ENCODE peak calls at places on chromosomes 11 and 22, in six cellular contexts. X is stomach, T is sigmoid colon, C is upper lobe of left lung, O is K562, M is ovary. H is an unnamed sample. For H3K36me3, the result is how much of the 10 kb centered on the place peaks cover.

GRCh38 chr11:58958500-58958899 is 19.2 kb downstream of the GLYATL1 start:
- DNase-seq in X (peak), T (no peak), C (peak), O (peak), M (no peak), H (peak)

GRCh38 chr11:34136420-34136819 is 31.0 kb downstream of the NAT10 start:
- DNase-seq in X (no peak), T (no peak), C (no peak), O (no peak), M (no peak), H (no peak)

GRCh38 chr22:38455530-38456271 is 702 bp upstream of the KCNJ4 start:
- DNase-seq in X (no peak), T (no peak), C (no peak), O (peak), M (no peak), H (no peak)

GRCh38 chr22:27212617-27213177 is 555.3 kb downstream of the MIAT start:
- DNase-seq in X (no peak), T (peak), C (peak), O (no peak), M (peak), H (peak)

GRCh38 chr11:74650498-74650897 is 58.1 kb downstream of the POLD3 start:
- DNase-seq in X (no peak), T (peak), C (no peak), O (no peak), M (no peak), H (peak)

GRCh38 chr22:40009953-40010751 is 15.4 kb downstream of the FAM83F start:
- DNase-seq in X (no peak), T (no peak), C (no peak), O (no peak), M (no peak), H (no peak)

GRCh38 chr11:29318134-29318845 is 698.5 kb downstream of the KCNA4 start:
- DNase-seq in X (no peak), T (no peak), C (no peak), O (no peak), M (no peak), H (no peak)

GRCh38 chr11:36258730-36259360 is 30.4 kb downstream of the COMMD9 start:
- DNase-seq in X (peak), T (peak), C (peak), O (peak), M (peak), H (peak)

GRCh38 chr11:78808903-78809302 is 234.2 kb upstream of the NARS2 start:
- DNase-seq in X (no peak), T (peak), C (no peak), O (no peak), M (no peak), H (no peak)

GRCh38 chr11:69328231-69328630 is 34.3 kb downstream of the MYEOV start:
- DNase-seq in X (peak), T (peak), C (peak), O (no peak), M (no peak), H (no peak)

GRCh38 chr22:44906248-44906936 is 103.4 kb downstream of the PHF21B start:
- DNase-seq in X (no peak), T (no peak), C (peak), O (no peak), M (no peak), H (no peak)

GRCh38 chr22:35539910-35540599 is 576 bp upstream of the RASD2 start:
- DNase-seq in X (peak), T (peak), C (peak), O (peak), M (peak), H (no peak)

GRCh38 chr11:48055292-48056132 is 75.2 kb downstream of the PTPRJ start:
- DNase-seq in X (peak), T (no peak), C (peak), O (peak), M (no peak), H (no peak)
- TF ChIP-seq EP300 in X (no peak), T (no peak), C (no peak), O (peak), M (no peak), H (no peak)

DNA sequence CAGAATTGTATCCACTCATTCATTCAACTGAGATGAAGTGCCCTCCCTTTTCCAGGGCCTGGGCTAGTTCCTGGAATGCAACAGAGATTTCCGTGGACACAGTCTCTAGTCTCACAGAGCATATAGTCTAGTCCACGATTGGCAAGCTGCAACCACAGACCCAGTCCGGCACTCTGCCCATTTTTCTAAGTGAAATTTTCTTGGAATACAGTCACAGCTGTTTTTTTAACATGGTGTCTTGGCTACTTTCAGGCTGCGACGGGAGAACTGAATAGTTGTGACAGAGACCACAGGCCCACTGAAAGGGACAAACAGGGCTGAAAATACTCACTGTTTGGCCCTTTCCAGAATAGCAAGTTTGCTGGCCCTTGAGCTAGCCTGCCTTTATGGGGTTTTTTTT is 29.2 kb downstream of the ALG12 start:
- DNase-seq in X (no peak), T (no peak), C (no peak), O (no peak), M (no peak), H (no peak)
- H3K36me3 ChIP-seq in X (half or more), T (under half), C (under half), O (under half), M (under half), H (under half)

GRCh38 chr11:97684486-97685439 is 1295.0 kb downstream of the JRKL start:
- DNase-seq in X (no peak), T (no peak), C (no peak), O (no peak), M (no peak), H (no peak)

GRCh38 chr11:97687106-97687505 is 1297.3 kb downstream of the JRKL start:
- DNase-seq in X (no peak), T (no peak), C (no peak), O (no peak), M (no peak), H (no peak)

GRCh38 chr11:97683733-97684132 is 1293.9 kb downstream of the JRKL start:
- DNase-seq in X (no peak), T (no peak), C (no peak), O (peak), M (no peak), H (no peak)
- TF ChIP-seq CTCF in X (no peak), T (no peak), C (no peak), O (no peak), M (no peak), H (no peak)

DNA sequence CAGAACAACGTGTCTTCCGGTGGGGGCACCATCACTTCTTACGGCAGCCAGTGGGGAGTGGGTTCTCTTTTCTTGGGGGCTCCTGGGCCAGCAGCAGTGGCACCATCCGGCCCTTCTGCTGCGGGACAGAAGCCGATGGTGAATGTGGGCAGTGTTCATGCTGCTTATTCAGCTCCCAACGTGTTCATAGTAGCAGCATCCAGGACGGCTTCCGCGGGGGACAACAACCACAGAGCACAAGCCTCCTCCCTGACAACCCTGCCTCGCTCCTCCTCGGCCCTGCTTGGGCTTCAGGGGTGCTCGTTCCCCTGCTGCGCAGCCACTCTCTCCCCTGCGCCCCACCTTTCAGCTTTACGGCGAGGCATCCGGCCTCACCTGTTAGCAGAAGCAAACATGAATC is 191.7 kb upstream of the NECTIN1 start:
- DNase-seq in X (no peak), T (no peak), C (no peak), O (no peak), M (no peak), H (no peak)
- TF ChIP-seq EP300 in X (no peak), T (no peak), C (no peak), O (no peak), M (no peak), H (no peak)

DNA sequence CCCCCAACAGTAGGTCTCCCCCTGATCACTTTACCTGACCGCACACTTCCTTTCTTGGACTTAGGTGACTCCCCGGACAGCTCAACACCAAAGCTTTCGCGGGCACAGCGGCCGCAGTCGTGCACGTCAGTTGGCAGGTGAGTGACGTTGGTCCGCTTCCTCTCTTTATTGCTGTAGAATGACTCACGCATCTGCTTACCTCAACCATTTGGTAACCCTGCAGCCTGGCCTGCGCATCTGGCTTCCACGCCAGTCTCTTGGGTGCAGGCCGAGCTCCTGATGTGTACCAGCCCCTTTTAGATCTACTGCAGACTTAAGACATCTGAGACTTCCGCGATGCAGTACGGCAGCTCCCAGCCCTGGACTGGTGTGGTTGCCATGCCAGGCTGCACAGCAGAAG is 12.4 kb upstream of the TRMU start:
- DNase-seq in X (no peak), T (no peak), C (no peak), O (no peak), M (no peak), H (no peak)
- H3K36me3 ChIP-seq in X (under half), T (under half), C (under half), O (half or more), M (under half), H (under half)

DNA sequence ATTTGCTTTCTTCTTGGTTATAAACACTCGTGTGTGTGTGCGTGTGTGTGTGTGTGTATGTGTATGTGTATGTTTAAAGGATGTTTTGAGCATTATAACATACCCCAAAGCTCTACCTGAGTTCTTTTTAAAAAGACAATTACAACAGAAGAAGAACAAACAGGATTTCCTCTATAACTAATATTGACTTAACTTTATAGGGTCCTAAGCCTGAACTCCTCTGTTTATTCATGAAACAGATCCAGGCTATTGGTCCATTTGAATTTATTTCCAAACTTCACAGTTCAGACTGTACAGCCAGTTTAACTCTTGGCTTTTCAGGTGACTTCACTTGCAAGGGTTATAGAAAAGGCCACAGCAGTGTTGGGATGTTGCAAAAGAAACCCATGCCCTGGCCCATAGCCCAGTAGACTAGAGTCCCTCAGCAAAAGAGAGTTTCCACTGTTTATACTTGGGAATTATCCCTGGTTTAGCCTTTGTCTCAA is 23.5 kb upstream of the PDE3B start:
- DNase-seq in X (no peak), T (peak), C (no peak), O (no peak), M (no peak), H (no peak)
- TF ChIP-seq CTCF in X (no peak), T (no peak), C (no peak), O (no peak), M (no peak), H (no peak)

GRCh38 chr22:43297246-43298061 is 45.7 kb downstream of the SCUBE1 start:
- DNase-seq in X (no peak), T (peak), C (no peak), O (no peak), M (no peak), H (peak)
- TF ChIP-seq EP300 in X (no peak), T (no peak), C (no peak), O (no peak), M (no peak), H (peak)

DNA sequence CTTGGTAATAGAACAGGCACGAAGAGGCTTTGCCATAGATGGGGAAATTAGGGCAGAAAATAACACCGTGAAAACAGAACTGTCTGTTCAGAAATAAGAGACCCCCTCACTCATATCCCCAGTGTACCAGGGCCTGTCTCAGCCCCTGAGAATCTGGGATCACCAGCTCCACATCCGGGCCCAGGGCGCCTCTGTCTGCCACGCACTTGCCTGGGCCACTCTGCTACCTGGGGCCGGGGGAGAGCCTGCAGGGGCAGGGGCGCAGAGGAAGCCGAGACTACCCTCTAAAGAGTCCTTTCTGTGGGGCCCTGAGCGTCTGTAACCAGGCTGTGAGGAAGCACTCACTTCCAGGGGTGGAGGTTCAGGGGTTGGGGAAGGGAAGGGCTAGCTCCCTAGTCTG is 19.8 kb downstream of the NECTIN1 start:
- DNase-seq in X (no peak), T (no peak), C (no peak), O (no peak), M (no peak), H (no peak)
- H3K36me3 ChIP-seq in X (under half), T (under half), C (under half), O (under half), M (under half), H (under half)

GRCh38 chr11:31798057-31799035 is 12.8 kb downstream of the PAX6 start:
- DNase-seq in X (no peak), T (no peak), C (no peak), O (no peak), M (no peak), H (peak)
- TF ChIP-seq CTCF in X (no peak), T (no peak), C (no peak), O (no peak), M (no peak), H (no peak)

DNA sequence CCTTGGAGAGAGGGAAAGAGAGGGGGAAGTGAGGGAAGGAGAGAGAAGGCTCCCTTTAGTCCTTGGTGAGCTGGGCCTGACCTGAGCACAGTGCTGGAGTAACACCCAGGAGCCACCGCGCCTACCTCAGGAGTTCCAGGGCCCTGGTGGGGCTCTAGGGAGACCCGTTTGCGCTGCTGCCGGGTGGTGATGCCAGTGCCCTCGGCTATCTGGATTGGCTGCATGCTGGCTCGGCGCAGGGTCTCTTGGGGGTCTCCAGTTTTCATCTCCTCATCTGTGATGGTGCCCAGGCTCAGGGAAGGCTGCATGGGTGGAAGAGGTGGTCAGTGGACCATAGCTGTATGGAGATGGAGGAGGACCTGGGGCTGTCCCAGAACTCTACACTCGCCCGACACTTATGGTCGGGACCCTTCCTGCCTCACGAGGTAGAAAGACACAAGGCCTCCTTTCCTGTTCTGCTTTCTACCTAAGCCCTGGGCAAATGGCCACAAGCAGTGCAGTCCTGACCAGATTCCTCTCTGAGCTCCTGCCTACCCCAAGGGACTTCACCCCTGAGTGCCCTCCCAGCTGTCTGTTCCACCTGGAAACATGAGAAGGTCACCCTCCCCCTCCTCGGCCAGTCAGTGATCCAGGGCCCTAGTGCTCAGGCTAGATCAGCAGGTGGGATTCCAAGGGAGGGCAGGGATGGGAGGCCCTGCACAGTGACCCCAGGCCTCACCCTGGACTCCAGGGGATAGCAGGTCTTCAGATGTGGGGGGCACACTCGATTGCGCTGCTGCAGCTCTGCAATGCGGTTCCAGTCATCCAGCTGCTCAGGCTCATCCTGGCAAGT is 6.0 kb downstream of the IL18BP start:
- DNase-seq in X (no peak), T (no peak), C (no peak), O (no peak), M (no peak), H (no peak)
- TF ChIP-seq EP300 in X (no peak), T (no peak), C (no peak), O (no peak), M (no peak), H (no peak)